ENCODE peak calls at places on chromosomes 3 and 15, in ten cellular contexts. Q, B, X, F, G, Y, H, D, K and C are unnamed samples.
A peak's percentile ranks its signal among the peaks of the same experiment; 100 is the strongest.

GRCh38 chr3:33438284-33438668 is 1.9 kb downstream of the UBP1 start:
- DNase-seq in Q (no peak), B (peak; percentile 22), X (no peak), F (no peak), G (peak; percentile 46), Y (no peak), H (peak; percentile 49), D (no peak), K (no peak), C (no peak)

GRCh38 chr3:28050120-28050519 is 191.3 kb upstream of the CMC1 start:
- DNase-seq in Q (no peak), B (no peak), X (no peak), F (no peak), G (no peak), Y (no peak), H (no peak), D (no peak), K (no peak), C (no peak)

GRCh38 chr15:33112541-33113105 is 81.9 kb downstream of the FMN1 start:
- DNase-seq in Q (no peak), B (no peak), X (no peak), F (no peak), G (no peak), Y (no peak), H (no peak), D (no peak), K (no peak), C (no peak)

GRCh38 chr3:14248849-14249523 is 70.4 kb downstream of the LSM3 start:
- DNase-seq in Q (no peak), B (no peak), X (no peak), F (no peak), G (no peak), Y (no peak), H (no peak), D (no peak), K (no peak), C (no peak)

GRCh38 chr3:102332934-102333333 is 101.9 kb upstream of the ZPLD1 start:
- DNase-seq in Q (no peak), B (no peak), X (no peak), F (no peak), G (no peak), Y (no peak), H (no peak), D (no peak), K (no peak), C (no peak)

GRCh38 chr3:61686228-61686648 is 124.9 kb downstream of the PTPRG start:
- DNase-seq in Q (no peak), B (no peak), X (no peak), F (no peak), G (no peak), Y (no peak), H (no peak), D (no peak), K (no peak), C (no peak)

GRCh38 chr3:154781595-154781994 is 298.5 kb upstream of the MME start:
- DNase-seq in Q (no peak), B (no peak), X (no peak), F (no peak), G (no peak), Y (no peak), H (no peak), D (no peak), K (no peak), C (no peak)

GRCh38 chr15:65192016-65192415 is 6.9 kb upstream of the CLPX start:
- DNase-seq in Q (no peak), B (peak; percentile 44), X (no peak), F (no peak), G (no peak), Y (no peak), H (no peak), D (no peak), K (peak; percentile 49), C (no peak)

GRCh38 chr3:57796261-57796660 is 40.2 kb downstream of the SLMAP start:
- DNase-seq in Q (no peak), B (no peak), X (no peak), F (no peak), G (no peak), Y (no peak), H (no peak), D (no peak), K (no peak), C (no peak)

GRCh38 chr3:84439476-84439875 is 519.3 kb upstream of the CADM2 start:
- DNase-seq in Q (no peak), B (no peak), X (no peak), F (no peak), G (no peak), Y (no peak), H (no peak), D (no peak), K (no peak), C (no peak)

GRCh38 chr15:47987908-47988532 is 132.8 kb upstream of the SLC24A5 start:
- DNase-seq in Q (no peak), B (peak; percentile 67), X (no peak), F (no peak), G (peak; percentile 19), Y (peak; percentile 47), H (peak; percentile 53), D (no peak), K (peak; percentile 0), C (peak; percentile 14)

GRCh38 chr3:74661672-74662071 is 47.2 kb upstream of the CNTN3 start:
- DNase-seq in Q (no peak), B (no peak), X (no peak), F (no peak), G (no peak), Y (no peak), H (no peak), D (no peak), K (no peak), C (no peak)

GRCh38 chr3:65284971-65285370 is 597.2 kb upstream of the ADAMTS9 start:
- DNase-seq in Q (no peak), B (no peak), X (no peak), F (no peak), G (no peak), Y (no peak), H (peak; percentile 1), D (no peak), K (no peak), C (no peak)

GRCh38 chr3:108088697-108089096 is 2.1 kb downstream of the CD47 start:
- DNase-seq in Q (peak; percentile 34), B (no peak), X (no peak), F (no peak), G (no peak), Y (peak; percentile 58), H (no peak), D (no peak), K (no peak), C (no peak)

GRCh38 chr3:59472541-59472940 is 422.7 kb upstream of the CFAP20DC start:
- DNase-seq in Q (no peak), B (peak; percentile 28), X (no peak), F (no peak), G (no peak), Y (no peak), H (no peak), D (no peak), K (no peak), C (no peak)

GRCh38 chr3:44067431-44067830 is 174.3 kb upstream of the TOPAZ1 start:
- DNase-seq in Q (no peak), B (no peak), X (no peak), F (no peak), G (no peak), Y (no peak), H (no peak), D (no peak), K (no peak), C (no peak)

GRCh38 chr3:168678730-168679129 is 583.0 kb upstream of the GOLIM4 start:
- DNase-seq in Q (no peak), B (no peak), X (no peak), F (no peak), G (no peak), Y (no peak), H (no peak), D (no peak), K (no peak), C (no peak)

GRCh38 chr3:159926573-159926972 is 62.1 kb upstream of the IL12A start:
- DNase-seq in Q (no peak), B (no peak), X (no peak), F (no peak), G (no peak), Y (no peak), H (no peak), D (no peak), K (no peak), C (no peak)

GRCh38 chr3:105119801-105120340 is 246.8 kb upstream of the ALCAM start:
- DNase-seq in Q (no peak), B (no peak), X (no peak), F (no peak), G (no peak), Y (no peak), H (no peak), D (no peak), K (no peak), C (no peak)

GRCh38 chr3:2274531-2274930 is 175.9 kb downstream of the CNTN4 start:
- DNase-seq in Q (no peak), B (no peak), X (no peak), F (no peak), G (no peak), Y (no peak), H (no peak), D (no peak), K (no peak), C (no peak)